ENCODE peak calls at places on chromosomes 12 and 14, in eight cellular contexts. Y is heart left ventricle, H is right lobe of liver, D is Peyer's patch, J is mammary epithelial cell, P is Caco-2, R is body of pancreas, K is PC-3. Z is an unnamed sample.

GRCh38 chr12:50256761-50257160 is 26.6 kb downstream of the LIMA1 start:
- DNase-seq in Y (no peak), H (no peak), D (no peak), J (no peak), P (no peak), R (no peak), K (peak; percentile 53), Z (no peak)

GRCh38 chr12:46209165-46209564 is 59.7 kb downstream of the SLC38A1 start:
- DNase-seq in Y (no peak), H (no peak), D (no peak), J (peak; percentile 55), P (no peak), R (no peak), K (peak; percentile 80), Z (no peak)

GRCh38 chr14:101077511-101078074 is 174.1 kb upstream of the RTL1 start:
- DNase-seq in Y (no peak), H (no peak), D (no peak), J (no peak), P (no peak), R (no peak), K (no peak), Z (no peak)

GRCh38 chr12:132161046-132161781 is 17.0 kb downstream of the NOC4L start:
- DNase-seq in Y (no peak), H (peak; percentile 45), D (no peak), J (no peak), P (no peak), R (no peak), K (peak; percentile 66), Z (no peak)

GRCh38 chr12:103422328-103422727 is 73.4 kb downstream of the C12orf42 start:
- DNase-seq in Y (no peak), H (no peak), D (no peak), J (no peak), P (no peak), R (no peak), K (no peak), Z (no peak)

GRCh38 chr12:30243426-30243825 is 452.2 kb downstream of the IPO8 start:
- DNase-seq in Y (no peak), H (no peak), D (no peak), J (no peak), P (no peak), R (no peak), K (no peak), Z (no peak)

GRCh38 chr14:74528406-74528805 is 34.8 kb downstream of the ISCA2 start:
- DNase-seq in Y (peak; percentile 51), H (no peak), D (no peak), J (no peak), P (no peak), R (no peak), K (no peak), Z (no peak)

GRCh38 chr12:78651755-78652154 is 212.8 kb upstream of the SYT1 start:
- DNase-seq in Y (no peak), H (no peak), D (no peak), J (no peak), P (peak; percentile 17), R (no peak), K (no peak), Z (no peak)

GRCh38 chr14:89575386-89576061 is 158.5 kb upstream of the FOXN3 start:
- DNase-seq in Y (no peak), H (no peak), D (no peak), J (no peak), P (no peak), R (no peak), K (no peak), Z (no peak)
- H3K4me1 ChIP-seq in Y (peaks cover 48% of the 10 kb centered on the region), H (no peaks in the 10 kb centered on the region), D (peaks cover 4% of the 10 kb centered on the region), J (no peaks in the 10 kb centered on the region), P (no peaks in the 10 kb centered on the region), R (peaks cover 14% of the 10 kb centered on the region), K (peaks cover 12% of the 10 kb centered on the region), Z (no peaks in the 10 kb centered on the region)

GRCh38 chr12:3152013-3152412 is 74.8 kb downstream of the TSPAN9 start:
- DNase-seq in Y (no peak), H (peak; percentile 5), D (no peak), J (no peak), P (no peak), R (no peak), K (no peak), Z (no peak)
- TF ChIP-seq CTCF in Y (no peak), H (no peak), D (no peak), J (no peak), P (no peak), R (no peak), K (no peak), Z (no peak)

DNA sequence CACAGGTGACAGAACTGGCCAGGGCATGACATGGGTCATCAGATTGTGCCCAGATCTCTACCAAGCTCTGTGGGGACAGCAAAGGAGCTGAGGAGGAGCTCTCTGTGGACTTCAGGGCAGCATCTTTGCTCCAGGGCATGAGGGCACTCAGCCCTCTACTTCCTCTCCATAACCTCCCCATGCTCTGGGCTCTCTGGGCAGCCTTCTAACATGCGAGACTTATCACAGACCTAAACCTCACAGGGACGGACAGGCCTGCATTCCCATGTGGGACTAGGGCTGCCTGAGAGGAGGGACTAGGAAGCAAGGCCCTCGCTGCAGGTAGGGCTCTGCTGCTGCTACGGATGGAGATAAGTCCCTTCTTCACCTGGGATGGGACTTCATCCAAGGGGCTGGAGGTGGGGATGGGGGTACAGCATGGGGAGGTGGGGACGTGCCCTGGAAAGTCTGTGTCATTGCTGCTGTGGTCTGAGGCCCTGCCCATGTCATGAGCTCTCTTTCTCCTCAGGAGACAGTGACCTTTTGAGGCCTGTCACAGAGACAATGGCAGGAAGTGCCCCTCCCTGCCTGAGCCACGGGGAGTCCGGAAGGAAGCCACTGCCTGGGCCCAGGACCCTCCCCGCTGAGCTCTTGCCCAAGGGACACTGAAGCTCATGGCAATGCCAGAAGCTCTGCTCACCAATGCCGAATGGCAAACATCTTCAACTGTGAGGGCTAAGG is 44.1 kb downstream of the PITPNM2 start:
- DNase-seq in Y (peak; percentile 80), H (peak; percentile 71), D (peak; percentile 77), J (no peak), P (no peak), R (no peak), K (peak; percentile 39), Z (no peak)
- H3K4me1 ChIP-seq in Y (peaks cover 83% of the 10 kb centered on the region), H (peaks cover 41% of the 10 kb centered on the region), D (no peaks in the 10 kb centered on the region), J (peaks cover 3% of the 10 kb centered on the region), P (no peaks in the 10 kb centered on the region), R (no peaks in the 10 kb centered on the region), K (peaks cover 29% of the 10 kb centered on the region), Z (no peaks in the 10 kb centered on the region)

DNA sequence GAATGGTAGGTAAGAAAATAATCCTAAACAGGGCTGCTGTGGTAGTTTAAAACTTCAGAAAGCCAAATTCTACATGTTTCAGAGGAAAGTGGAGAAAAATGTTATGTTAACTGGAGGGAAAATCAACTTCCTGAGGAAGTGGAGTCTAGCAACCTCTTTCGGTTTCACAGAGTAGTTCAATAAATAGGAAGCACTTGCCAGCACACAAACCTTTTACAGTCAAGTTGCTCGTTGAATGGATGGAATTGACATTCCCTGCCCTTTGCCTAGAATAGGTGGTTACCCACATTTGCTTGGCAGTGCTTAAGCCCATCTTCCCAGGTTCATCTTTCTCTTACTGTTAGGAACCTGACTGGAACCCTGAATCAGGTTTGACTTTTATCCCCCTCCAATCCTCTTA is 15.9 kb downstream of the ANKRD13A start:
- DNase-seq in Y (no peak), H (no peak), D (no peak), J (no peak), P (no peak), R (no peak), K (no peak), Z (no peak)
- TF ChIP-seq CTCF in Y (no peak), H (no peak), D (peak; percentile 25), J (no peak), P (no peak), R (no peak), K (no peak), Z (no peak)

GRCh38 chr14:64760916-64761315 is 56.7 kb downstream of the PLEKHG3 start:
- DNase-seq in Y (no peak), H (peak; percentile 17), D (no peak), J (no peak), P (no peak), R (no peak), K (no peak), Z (no peak)
- H3K4me1 ChIP-seq in Y (peaks cover 80% of the 10 kb centered on the region), H (no peaks in the 10 kb centered on the region), D (peaks cover 8% of the 10 kb centered on the region), J (peaks cover 76% of the 10 kb centered on the region), P (peaks cover 73% of the 10 kb centered on the region), R (peaks cover 66% of the 10 kb centered on the region), K (peaks cover 77% of the 10 kb centered on the region), Z (no peaks in the 10 kb centered on the region)

GRCh38 chr14:20343092-20343854 is at the start of gene PARP2:
- DNase-seq in Y (peak; percentile 98), H (peak; percentile 98), D (peak; percentile 92), J (peak; percentile 100), P (peak; percentile 99), R (peak; percentile 96), K (peak; percentile 100), Z (peak; percentile 93)
- TF ChIP-seq CTCF in Y (no peak), H (no peak), D (no peak), J (no peak), P (no peak), R (no peak), K (no peak), Z (no peak)

Z was measured in tibial nerve.